ENCODE peak calls at places on chromosomes 5 and 9, in eight cellular contexts. Z is stromal cell of bone marrow; B is amniotic stem cell; I is EH; F is stimulated activated naive CD4-positive, alpha-beta T cell; H is Daoy; N is NCI-H1105 treated with DMSO at 0.1 percent for 48 hours; L is IMR-90. W is an unnamed sample.

GRCh38 chr5:122366501-122366900 is 54.5 kb downstream of the SNCAIP start:
- DNase-seq in Z (no peak), B (no peak), I (no peak), F (no peak), H (no peak), N (no peak), L (peak), W (no peak)

GRCh38 chr5:54227109-54227508 is 83.3 kb downstream of the ARL15 start:
- DNase-seq in Z (no peak), B (no peak), I (no peak), F (no peak), H (no peak), N (no peak), L (no peak), W (no peak)

GRCh38 chr5:83475540-83476469 is 4.3 kb downstream of the VCAN start:
- DNase-seq in Z (peak), B (peak), I (peak), F (no peak), H (peak), N (no peak), L (peak), W (no peak)

GRCh38 chr5:82018462-82018861 is 46.6 kb downstream of the ATG10 start:
- DNase-seq in Z (no peak), B (no peak), I (peak), F (no peak), H (no peak), N (no peak), L (peak), W (peak)

GRCh38 chr5:73464016-73464745 is 15.6 kb upstream of the FOXD1 start:
- DNase-seq in Z (peak), B (no peak), I (peak), F (no peak), H (peak), N (no peak), L (peak), W (peak)

GRCh38 chr5:10701567-10702039 is 59.4 kb downstream of the DAP start:
- DNase-seq in Z (no peak), B (no peak), I (peak), F (peak), H (peak), N (peak), L (peak), W (peak)

GRCh38 chr5:12095808-12096281 is 191.6 kb upstream of the CTNND2 start:
- DNase-seq in Z (no peak), B (no peak), I (no peak), F (no peak), H (peak), N (no peak), L (no peak), W (no peak)

GRCh38 chr5:96072791-96073165 is 111.1 kb upstream of the ELL2 start:
- DNase-seq in Z (no peak), B (no peak), I (no peak), F (no peak), H (no peak), N (no peak), L (no peak), W (no peak)

GRCh38 chr9:38724749-38725148 is 4.8 kb upstream of the FAM240B start:
- DNase-seq in Z (no peak), B (no peak), I (no peak), F (no peak), H (no peak), N (no peak), L (no peak), W (no peak)

GRCh38 chr5:107950774-107951173 is 280.0 kb upstream of the EFNA5 start:
- DNase-seq in Z (no peak), B (no peak), I (no peak), F (no peak), H (no peak), N (no peak), L (no peak), W (no peak)

GRCh38 chr5:56039985-56040384 is 45.2 kb upstream of the IL6ST start:
- DNase-seq in Z (no peak), B (no peak), I (peak), F (no peak), H (peak), N (no peak), L (peak), W (no peak)

GRCh38 chr5:98769006-98769255 is 4.5 kb upstream of the RGMB start:
- DNase-seq in Z (no peak), B (no peak), I (no peak), F (no peak), H (peak), N (no peak), L (no peak), W (no peak)

GRCh38 chr5:132777209-132778069 is at the start of gene SEPTIN8:
- DNase-seq in Z (no peak), B (peak), I (peak), F (peak), H (peak), N (no peak), L (no peak), W (peak)

GRCh38 chr5:41924872-41925554 is at the start of gene FBXO4:
- DNase-seq in Z (peak), B (peak), I (peak), F (peak), H (peak), N (peak), L (peak), W (peak)

GRCh38 chr5:153831976-153832375 is 206.7 kb downstream of the FAM114A2 start:
- DNase-seq in Z (no peak), B (no peak), I (peak), F (no peak), H (no peak), N (no peak), L (peak), W (peak)